ENCODE peak calls at places on chromosomes 1 and 21, in eight cellular contexts. One of them, this sample, is unnamed.

GRCh38 chr1:15328245-15328784 is 81.3 kb downstream of the FHAD1 start:
- DNase-seq in heart right ventricle: peak; percentile 37
- DNase-seq in GM23248: no peak
- DNase-seq in mesendoderm: no peak
- DNase-seq in substantia nigra: no peak
- DNase-seq in left ventricle myocardium inferior: no peak
- DNase-seq in endodermal cell: no peak
- DNase-seq in PC-3: no peak
- DNase-seq in this sample: no peak

GRCh38 chr1:53666566-53666965 is 72.4 kb downstream of the GLIS1 start:
- DNase-seq in endodermal cell: no peak
- DNase-seq in GM23248: no peak
- DNase-seq in mesendoderm: no peak
- DNase-seq in left ventricle myocardium inferior: no peak
- DNase-seq in heart right ventricle: no peak
- DNase-seq in PC-3: no peak
- DNase-seq in substantia nigra: no peak
- DNase-seq in this sample: no peak

GRCh38 chr1:153678519-153679336 is at the start of gene NPR1:
- DNase-seq in left ventricle myocardium inferior: peak; percentile 66
- DNase-seq in substantia nigra: no peak
- DNase-seq in endodermal cell: peak; percentile 83
- DNase-seq in mesendoderm: peak; percentile 66
- DNase-seq in PC-3: no peak
- DNase-seq in heart right ventricle: peak; percentile 72
- DNase-seq in GM23248: peak; percentile 74
- DNase-seq in this sample: no peak

GRCh38 chr1:200041337-200042118 is 14.0 kb downstream of the NR5A2 start:
- DNase-seq in heart right ventricle: no peak
- DNase-seq in endodermal cell: peak; percentile 76
- DNase-seq in left ventricle myocardium inferior: no peak
- DNase-seq in substantia nigra: no peak
- DNase-seq in GM23248: no peak
- DNase-seq in PC-3: no peak
- DNase-seq in mesendoderm: peak; percentile 55
- DNase-seq in this sample: no peak

GRCh38 chr1:26923711-26924110 is 2.2 kb downstream of the NUDC start:
- DNase-seq in heart right ventricle: no peak
- DNase-seq in PC-3: peak; percentile 72
- DNase-seq in substantia nigra: no peak
- DNase-seq in mesendoderm: no peak
- DNase-seq in left ventricle myocardium inferior: no peak
- DNase-seq in GM23248: peak; percentile 46
- DNase-seq in endodermal cell: no peak
- DNase-seq in this sample: no peak

GRCh38 chr1:24558902-24559791 is 3.3 kb downstream of the NCMAP start:
- DNase-seq in left ventricle myocardium inferior: peak; percentile 48
- DNase-seq in mesendoderm: no peak
- DNase-seq in substantia nigra: peak; percentile 21
- DNase-seq in PC-3: peak; percentile 88
- DNase-seq in heart right ventricle: peak; percentile 55
- DNase-seq in GM23248: peak; percentile 57
- DNase-seq in endodermal cell: peak; percentile 82
- DNase-seq in this sample: no peak

GRCh38 chr1:226432586-226433360 is 24.9 kb upstream of the PARP1 start:
- DNase-seq in GM23248: no peak
- DNase-seq in endodermal cell: peak; percentile 53
- DNase-seq in mesendoderm: no peak
- DNase-seq in PC-3: no peak
- DNase-seq in substantia nigra: no peak
- DNase-seq in left ventricle myocardium inferior: no peak
- DNase-seq in heart right ventricle: no peak
- DNase-seq in this sample: no peak

GRCh38 chr21:17818158-17819113 is 720 bp downstream of the C21orf91 start:
- DNase-seq in endodermal cell: peak; percentile 80
- DNase-seq in heart right ventricle: peak; percentile 43
- DNase-seq in GM23248: peak; percentile 62
- DNase-seq in mesendoderm: peak; percentile 73
- DNase-seq in substantia nigra: peak; percentile 6
- DNase-seq in left ventricle myocardium inferior: peak; percentile 20
- DNase-seq in PC-3: peak; percentile 56
- DNase-seq in this sample: no peak

GRCh38 chr1:242454262-242455051 is 70.0 kb downstream of the PLD5 start:
- DNase-seq in PC-3: peak; percentile 72
- DNase-seq in substantia nigra: no peak
- DNase-seq in mesendoderm: peak; percentile 72
- DNase-seq in left ventricle myocardium inferior: no peak
- DNase-seq in endodermal cell: no peak
- DNase-seq in heart right ventricle: no peak
- DNase-seq in GM23248: peak; percentile 64
- DNase-seq in this sample: no peak

GRCh38 chr1:205976708-205977107 is 26.5 kb downstream of the RAB7B start:
- DNase-seq in heart right ventricle: peak; percentile 52
- DNase-seq in GM23248: peak; percentile 70
- DNase-seq in PC-3: peak; percentile 23
- DNase-seq in substantia nigra: no peak
- DNase-seq in endodermal cell: peak; percentile 81
- DNase-seq in mesendoderm: peak; percentile 92
- DNase-seq in left ventricle myocardium inferior: peak; percentile 77
- DNase-seq in this sample: no peak

GRCh38 chr1:112320035-112320429 is 76.0 kb upstream of the CTTNBP2NL start:
- DNase-seq in PC-3: no peak
- DNase-seq in mesendoderm: no peak
- DNase-seq in substantia nigra: no peak
- DNase-seq in heart right ventricle: no peak
- DNase-seq in left ventricle myocardium inferior: no peak
- DNase-seq in endodermal cell: no peak
- DNase-seq in GM23248: no peak
- DNase-seq in this sample: no peak
- H3K27ac ChIP-seq in PC-3: no peak overlapping the region
- H3K27ac ChIP-seq in mesendoderm: no peak overlapping the region
- H3K27ac ChIP-seq in substantia nigra: no peak overlapping the region
- H3K27ac ChIP-seq in heart right ventricle: no peak overlapping the region
- H3K27ac ChIP-seq in left ventricle myocardium inferior: no peak overlapping the region
- H3K27ac ChIP-seq in endodermal cell: no peak overlapping the region
- H3K27ac ChIP-seq in GM23248: no peak overlapping the region
- H3K27ac ChIP-seq in this sample: no peak overlapping the region

DNA sequence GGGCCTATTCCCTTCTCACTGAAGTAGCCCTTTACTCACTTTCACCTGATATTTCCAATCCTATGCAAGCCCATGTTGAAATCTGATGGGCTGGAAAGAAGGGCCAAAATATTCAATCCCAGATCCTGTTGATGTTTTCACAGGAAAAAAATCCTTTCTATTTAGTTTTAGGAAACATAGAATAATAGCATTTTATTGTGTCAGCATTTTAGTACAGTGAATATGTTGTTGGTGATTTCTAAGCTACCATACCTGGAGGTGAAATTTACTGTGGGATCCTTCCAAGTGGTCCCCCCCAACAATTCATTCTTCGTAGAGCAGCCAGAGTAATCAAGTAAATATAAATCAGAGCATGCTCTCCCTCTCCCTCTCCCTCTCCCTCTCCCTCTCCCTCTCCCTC is 3.4 kb upstream of the UBE2U start:
- DNase-seq in GM23248: no peak
- DNase-seq in mesendoderm: no peak
- DNase-seq in left ventricle myocardium inferior: no peak
- DNase-seq in substantia nigra: no peak
- DNase-seq in heart right ventricle: no peak
- DNase-seq in endodermal cell: no peak
- DNase-seq in PC-3: no peak
- DNase-seq in this sample: no peak
- H3K27ac ChIP-seq in GM23248: no peak overlapping the region
- H3K27ac ChIP-seq in mesendoderm: no peak overlapping the region
- H3K27ac ChIP-seq in left ventricle myocardium inferior: no peak overlapping the region
- H3K27ac ChIP-seq in substantia nigra: no peak overlapping the region
- H3K27ac ChIP-seq in heart right ventricle: no peak overlapping the region
- H3K27ac ChIP-seq in endodermal cell: no peak overlapping the region
- H3K27ac ChIP-seq in PC-3: no peak overlapping the region
- H3K27ac ChIP-seq in this sample: no peak overlapping the region

GRCh38 chr1:231626535-231626950 is at the start of gene DISC1:
- DNase-seq in mesendoderm: peak; percentile 96
- DNase-seq in GM23248: peak; percentile 85
- DNase-seq in substantia nigra: peak; percentile 41
- DNase-seq in endodermal cell: peak; percentile 96
- DNase-seq in heart right ventricle: peak; percentile 84
- DNase-seq in PC-3: peak; percentile 97
- DNase-seq in left ventricle myocardium inferior: peak; percentile 86
- DNase-seq in this sample: peak; percentile 20
- H3K27ac ChIP-seq in mesendoderm: peak within 1 kb of the TSS; percentile 42
- H3K27ac ChIP-seq in GM23248: no peak within 1 kb of the TSS
- H3K27ac ChIP-seq in substantia nigra: peak within 1 kb of the TSS; percentile 74
- H3K27ac ChIP-seq in endodermal cell: no peak within 1 kb of the TSS
- H3K27ac ChIP-seq in heart right ventricle: peak within 1 kb of the TSS; percentile 95
- H3K27ac ChIP-seq in PC-3: no peak within 1 kb of the TSS
- H3K27ac ChIP-seq in left ventricle myocardium inferior: peak within 1 kb of the TSS; percentile 96
- H3K27ac ChIP-seq in this sample: peak within 1 kb of the TSS; percentile 87

DNA sequence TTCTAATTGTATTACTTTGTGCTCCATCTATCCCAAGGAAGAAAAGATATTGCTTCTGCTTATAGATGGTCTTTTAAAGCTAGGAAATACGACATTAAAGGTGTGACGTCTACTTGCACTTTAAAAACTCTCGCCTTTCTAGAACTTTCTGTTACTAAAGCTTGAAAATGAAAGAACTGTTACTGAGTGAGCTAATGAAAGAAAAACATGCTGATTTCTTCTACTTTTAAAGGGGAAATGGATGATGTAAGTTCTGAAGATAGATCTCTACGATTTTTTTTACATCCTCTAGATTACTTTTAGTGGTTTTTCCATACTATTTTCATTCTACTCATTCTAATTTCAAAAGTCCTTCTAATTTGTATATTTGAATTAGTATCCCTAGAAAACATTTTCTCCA is 387.5 kb downstream of the USP25 start:
- DNase-seq in GM23248: peak; percentile 56
- DNase-seq in left ventricle myocardium inferior: no peak
- DNase-seq in heart right ventricle: no peak
- DNase-seq in mesendoderm: no peak
- DNase-seq in substantia nigra: no peak
- DNase-seq in endodermal cell: no peak
- DNase-seq in PC-3: no peak
- DNase-seq in this sample: no peak
- H3K27ac ChIP-seq in GM23248: peak overlapping the region; percentile 83
- H3K27ac ChIP-seq in left ventricle myocardium inferior: peak overlapping the region; percentile 63
- H3K27ac ChIP-seq in heart right ventricle: peak overlapping the region; percentile 22
- H3K27ac ChIP-seq in mesendoderm: no peak overlapping the region
- H3K27ac ChIP-seq in substantia nigra: no peak overlapping the region
- H3K27ac ChIP-seq in endodermal cell: no peak overlapping the region
- H3K27ac ChIP-seq in PC-3: no peak overlapping the region
- H3K27ac ChIP-seq in this sample: peak overlapping the region; percentile 4

DNA sequence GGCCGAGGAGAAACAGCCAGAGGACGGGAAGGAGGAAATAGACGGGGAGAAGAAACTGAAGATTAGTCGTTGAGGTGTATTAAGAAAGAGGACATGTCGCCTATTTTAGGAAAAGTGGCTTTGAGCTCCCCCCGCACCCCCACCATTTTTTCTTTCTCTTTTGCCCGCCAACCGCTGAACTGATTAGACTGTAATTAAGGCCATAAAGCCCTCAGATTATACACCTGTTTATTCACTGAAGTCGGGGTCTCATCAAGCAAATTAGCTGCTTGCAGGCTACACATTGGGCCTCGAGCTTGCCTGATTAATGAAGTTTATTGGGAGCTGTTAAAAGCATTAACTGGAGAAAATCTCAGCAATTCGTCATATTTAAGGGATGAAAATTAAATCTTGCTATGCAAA is 119.4 kb upstream of the RRP15 start:
- DNase-seq in heart right ventricle: no peak
- DNase-seq in GM23248: no peak
- DNase-seq in mesendoderm: no peak
- DNase-seq in substantia nigra: no peak
- DNase-seq in endodermal cell: no peak
- DNase-seq in PC-3: peak; percentile 35
- DNase-seq in left ventricle myocardium inferior: no peak
- DNase-seq in this sample: no peak
- H3K27ac ChIP-seq in heart right ventricle: peak overlapping the region; percentile 85
- H3K27ac ChIP-seq in GM23248: no peak overlapping the region
- H3K27ac ChIP-seq in mesendoderm: no peak overlapping the region
- H3K27ac ChIP-seq in substantia nigra: no peak overlapping the region
- H3K27ac ChIP-seq in endodermal cell: no peak overlapping the region
- H3K27ac ChIP-seq in PC-3: peak overlapping the region; percentile 44
- H3K27ac ChIP-seq in left ventricle myocardium inferior: peak overlapping the region; percentile 94
- H3K27ac ChIP-seq in this sample: no peak overlapping the region

GRCh38 chr1:231139659-231140650 is 21.9 kb upstream of the TRIM67 start:
- DNase-seq in GM23248: peak; percentile 74
- DNase-seq in heart right ventricle: no peak
- DNase-seq in left ventricle myocardium inferior: no peak
- DNase-seq in mesendoderm: peak; percentile 9
- DNase-seq in endodermal cell: no peak
- DNase-seq in PC-3: peak; percentile 65
- DNase-seq in substantia nigra: no peak
- DNase-seq in this sample: no peak
- H3K27ac ChIP-seq in GM23248: peak overlapping the region; percentile 57
- H3K27ac ChIP-seq in heart right ventricle: peak overlapping the region; percentile 36
- H3K27ac ChIP-seq in left ventricle myocardium inferior: peak overlapping the region; percentile 58
- H3K27ac ChIP-seq in mesendoderm: no peak overlapping the region
- H3K27ac ChIP-seq in endodermal cell: no peak overlapping the region
- H3K27ac ChIP-seq in PC-3: peak overlapping the region; percentile 10
- H3K27ac ChIP-seq in substantia nigra: no peak overlapping the region
- H3K27ac ChIP-seq in this sample: no peak overlapping the region